ENCODE peak calls at places on chromosome 7, in six cellular contexts. One of them, this sample, is unnamed.

GRCh38 chr7:91940572-91941341 is at the start of gene AKAP9:
- DNase-seq in stimulated activated CD8-positive, alpha-beta memory T cell treated with anti-CD3 and anti-CD28 coated beads, Interleukin-4, amount 100 ng/mL, for 48 hours: peak; percentile 92
- DNase-seq in fibroblast of the conjunctiva: peak; percentile 32
- DNase-seq in AG09319: peak; percentile 20
- DNase-seq in AG09309: no peak
- DNase-seq in type B pancreatic cell: peak; percentile 88
- DNase-seq in this sample: peak; percentile 96

GRCh38 chr7:130273081-130273699 is 6.5 kb downstream of the CPA2 start:
- DNase-seq in stimulated activated CD8-positive, alpha-beta memory T cell treated with anti-CD3 and anti-CD28 coated beads, Interleukin-4, amount 100 ng/mL, for 48 hours: no peak
- DNase-seq in type B pancreatic cell: peak; percentile 82
- DNase-seq in fibroblast of the conjunctiva: no peak
- DNase-seq in AG09309: no peak
- DNase-seq in AG09319: no peak
- DNase-seq in this sample: no peak

GRCh38 chr7:40782836-40783235 is 648.0 kb downstream of the SUGCT start:
- DNase-seq in fibroblast of the conjunctiva: no peak
- DNase-seq in AG09319: no peak
- DNase-seq in AG09309: peak; percentile 10
- DNase-seq in stimulated activated CD8-positive, alpha-beta memory T cell treated with anti-CD3 and anti-CD28 coated beads, Interleukin-4, amount 100 ng/mL, for 48 hours: no peak
- DNase-seq in type B pancreatic cell: no peak
- DNase-seq in this sample: no peak

GRCh38 chr7:16986775-16987174 is 105.0 kb upstream of the AGR3 start:
- DNase-seq in AG09319: no peak
- DNase-seq in type B pancreatic cell: no peak
- DNase-seq in AG09309: no peak
- DNase-seq in fibroblast of the conjunctiva: no peak
- DNase-seq in stimulated activated CD8-positive, alpha-beta memory T cell treated with anti-CD3 and anti-CD28 coated beads, Interleukin-4, amount 100 ng/mL, for 48 hours: no peak
- DNase-seq in this sample: no peak

GRCh38 chr7:46256870-46257528 is 335.9 kb upstream of the IGFBP3 start:
- DNase-seq in AG09309: no peak
- DNase-seq in stimulated activated CD8-positive, alpha-beta memory T cell treated with anti-CD3 and anti-CD28 coated beads, Interleukin-4, amount 100 ng/mL, for 48 hours: no peak
- DNase-seq in AG09319: no peak
- DNase-seq in fibroblast of the conjunctiva: no peak
- DNase-seq in type B pancreatic cell: no peak
- DNase-seq in this sample: no peak

GRCh38 chr7:38775503-38775902 is 133.5 kb downstream of the VPS41 start:
- DNase-seq in fibroblast of the conjunctiva: no peak
- DNase-seq in type B pancreatic cell: no peak
- DNase-seq in AG09309: no peak
- DNase-seq in stimulated activated CD8-positive, alpha-beta memory T cell treated with anti-CD3 and anti-CD28 coated beads, Interleukin-4, amount 100 ng/mL, for 48 hours: no peak
- DNase-seq in AG09319: no peak
- DNase-seq in this sample: no peak

GRCh38 chr7:142089035-142089434 is 22.5 kb upstream of the MGAM2 start:
- DNase-seq in AG09319: no peak
- DNase-seq in AG09309: no peak
- DNase-seq in fibroblast of the conjunctiva: no peak
- DNase-seq in stimulated activated CD8-positive, alpha-beta memory T cell treated with anti-CD3 and anti-CD28 coated beads, Interleukin-4, amount 100 ng/mL, for 48 hours: no peak
- DNase-seq in type B pancreatic cell: no peak
- DNase-seq in this sample: no peak

GRCh38 chr7:98120559-98120958 is 13.9 kb downstream of the LMTK2 start:
- DNase-seq in AG09309: no peak
- DNase-seq in fibroblast of the conjunctiva: no peak
- DNase-seq in stimulated activated CD8-positive, alpha-beta memory T cell treated with anti-CD3 and anti-CD28 coated beads, Interleukin-4, amount 100 ng/mL, for 48 hours: no peak
- DNase-seq in AG09319: no peak
- DNase-seq in type B pancreatic cell: no peak
- DNase-seq in this sample: no peak

GRCh38 chr7:41315764-41316163 is 387.1 kb downstream of the INHBA start:
- DNase-seq in AG09309: no peak
- DNase-seq in fibroblast of the conjunctiva: no peak
- DNase-seq in AG09319: no peak
- DNase-seq in stimulated activated CD8-positive, alpha-beta memory T cell treated with anti-CD3 and anti-CD28 coated beads, Interleukin-4, amount 100 ng/mL, for 48 hours: no peak
- DNase-seq in type B pancreatic cell: no peak
- DNase-seq in this sample: no peak

GRCh38 chr7:122429926-122430325 is 125.4 kb upstream of the FEZF1 start:
- DNase-seq in stimulated activated CD8-positive, alpha-beta memory T cell treated with anti-CD3 and anti-CD28 coated beads, Interleukin-4, amount 100 ng/mL, for 48 hours: no peak
- DNase-seq in fibroblast of the conjunctiva: no peak
- DNase-seq in AG09319: no peak
- DNase-seq in type B pancreatic cell: no peak
- DNase-seq in AG09309: no peak
- DNase-seq in this sample: no peak

GRCh38 chr7:91720255-91720937 is 160.1 kb downstream of the MTERF1 start:
- DNase-seq in fibroblast of the conjunctiva: peak; percentile 40
- DNase-seq in stimulated activated CD8-positive, alpha-beta memory T cell treated with anti-CD3 and anti-CD28 coated beads, Interleukin-4, amount 100 ng/mL, for 48 hours: no peak
- DNase-seq in type B pancreatic cell: no peak
- DNase-seq in AG09319: no peak
- DNase-seq in AG09309: no peak
- DNase-seq in this sample: no peak

GRCh38 chr7:135188298-135188984 is 17.9 kb upstream of the CYREN start:
- DNase-seq in fibroblast of the conjunctiva: no peak
- DNase-seq in stimulated activated CD8-positive, alpha-beta memory T cell treated with anti-CD3 and anti-CD28 coated beads, Interleukin-4, amount 100 ng/mL, for 48 hours: no peak
- DNase-seq in AG09319: no peak
- DNase-seq in AG09309: no peak
- DNase-seq in type B pancreatic cell: no peak
- DNase-seq in this sample: peak; percentile 58

GRCh38 chr7:28132959-28133745 is 47.4 kb downstream of the JAZF1 start:
- DNase-seq in AG09319: no peak
- DNase-seq in fibroblast of the conjunctiva: no peak
- DNase-seq in type B pancreatic cell: no peak
- DNase-seq in stimulated activated CD8-positive, alpha-beta memory T cell treated with anti-CD3 and anti-CD28 coated beads, Interleukin-4, amount 100 ng/mL, for 48 hours: no peak
- DNase-seq in AG09309: no peak
- DNase-seq in this sample: no peak

GRCh38 chr7:114273218-114273617 is 141.4 kb upstream of the FOXP2 start:
- DNase-seq in AG09319: no peak
- DNase-seq in stimulated activated CD8-positive, alpha-beta memory T cell treated with anti-CD3 and anti-CD28 coated beads, Interleukin-4, amount 100 ng/mL, for 48 hours: no peak
- DNase-seq in type B pancreatic cell: no peak
- DNase-seq in fibroblast of the conjunctiva: no peak
- DNase-seq in AG09309: no peak
- DNase-seq in this sample: no peak

GRCh38 chr7:129877146-129877792 is 75.5 kb downstream of the UBE2H start:
- DNase-seq in fibroblast of the conjunctiva: no peak
- DNase-seq in AG09319: no peak
- DNase-seq in type B pancreatic cell: no peak
- DNase-seq in AG09309: no peak
- DNase-seq in stimulated activated CD8-positive, alpha-beta memory T cell treated with anti-CD3 and anti-CD28 coated beads, Interleukin-4, amount 100 ng/mL, for 48 hours: no peak
- DNase-seq in this sample: no peak

GRCh38 chr7:6691609-6692106 is 15.1 kb downstream of the ZNF12 start:
- DNase-seq in AG09309: no peak
- DNase-seq in fibroblast of the conjunctiva: no peak
- DNase-seq in AG09319: no peak
- DNase-seq in stimulated activated CD8-positive, alpha-beta memory T cell treated with anti-CD3 and anti-CD28 coated beads, Interleukin-4, amount 100 ng/mL, for 48 hours: no peak
- DNase-seq in type B pancreatic cell: no peak
- DNase-seq in this sample: no peak

GRCh38 chr7:140977351-140978140 is 37.2 kb downstream of the MRPS33 start:
- DNase-seq in AG09309: no peak
- DNase-seq in AG09319: no peak
- DNase-seq in stimulated activated CD8-positive, alpha-beta memory T cell treated with anti-CD3 and anti-CD28 coated beads, Interleukin-4, amount 100 ng/mL, for 48 hours: no peak
- DNase-seq in type B pancreatic cell: no peak
- DNase-seq in fibroblast of the conjunctiva: no peak
- DNase-seq in this sample: no peak